ENCODE peak calls at places on chromosomes 2 and 18, in four cellular contexts. One of them, this sample, is unnamed.
A peak's percentile ranks its signal among the peaks of the same experiment; 100 is the strongest.

GRCh38 chr2:85760371-85760770 is 6.6 kb downstream of the ATOH8 start:
- DNase-seq in HCT116: no peak
- DNase-seq in stomach: no peak
- DNase-seq in breast epithelium: no peak
- DNase-seq in this sample: no peak

GRCh38 chr2:2901384-2902345 is 476.0 kb downstream of the EIPR1 start:
- DNase-seq in HCT116: no peak
- DNase-seq in stomach: no peak
- DNase-seq in breast epithelium: no peak
- DNase-seq in this sample: no peak

GRCh38 chr2:30766666-30767065 is 40.6 kb downstream of the CAPN13 start:
- DNase-seq in HCT116: no peak
- DNase-seq in stomach: peak; percentile 4
- DNase-seq in breast epithelium: no peak
- DNase-seq in this sample: no peak

GRCh38 chr18:70469916-70470315 is 181.1 kb downstream of the SOCS6 start:
- DNase-seq in HCT116: no peak
- DNase-seq in stomach: no peak
- DNase-seq in breast epithelium: no peak
- DNase-seq in this sample: no peak

GRCh38 chr2:202542142-202542541 is 92.6 kb upstream of the FAM117B start:
- DNase-seq in HCT116: no peak
- DNase-seq in stomach: no peak
- DNase-seq in breast epithelium: no peak
- DNase-seq in this sample: no peak

GRCh38 chr2:180647651-180648050 is 332.8 kb upstream of the UBE2E3 start:
- DNase-seq in HCT116: no peak
- DNase-seq in stomach: no peak
- DNase-seq in breast epithelium: no peak
- DNase-seq in this sample: no peak

GRCh38 chr2:32064021-32064678 is 794 bp downstream of the SPAST start:
- DNase-seq in HCT116: no peak
- DNase-seq in stomach: no peak
- DNase-seq in breast epithelium: no peak
- DNase-seq in this sample: peak; percentile 67

GRCh38 chr2:39437522-39438296 is 624 bp upstream of the MAP4K3 start:
- DNase-seq in HCT116: peak; percentile 63
- DNase-seq in stomach: peak; percentile 64
- DNase-seq in breast epithelium: peak; percentile 35
- DNase-seq in this sample: peak; percentile 70

GRCh38 chr2:19337202-19337601 is 21.2 kb downstream of the OSR1 start:
- DNase-seq in HCT116: no peak
- DNase-seq in stomach: no peak
- DNase-seq in breast epithelium: no peak
- DNase-seq in this sample: no peak

GRCh38 chr18:3794537-3795348 is 344.8 kb downstream of the TGIF1 start:
- DNase-seq in HCT116: no peak
- DNase-seq in stomach: peak; percentile 79
- DNase-seq in breast epithelium: no peak
- DNase-seq in this sample: no peak

GRCh38 chr2:105323117-105323516 is 6.4 kb downstream of the TGFBRAP1 start:
- DNase-seq in HCT116: no peak
- DNase-seq in stomach: no peak
- DNase-seq in breast epithelium: no peak
- DNase-seq in this sample: no peak

GRCh38 chr2:105328281-105329196 is 996 bp downstream of the TGFBRAP1 start:
- DNase-seq in HCT116: no peak
- DNase-seq in stomach: peak; percentile 43
- DNase-seq in breast epithelium: no peak
- DNase-seq in this sample: peak; percentile 67

GRCh38 chr2:105327690-105328089 is 1.8 kb downstream of the TGFBRAP1 start:
- DNase-seq in HCT116: no peak
- DNase-seq in stomach: no peak
- DNase-seq in breast epithelium: no peak
- DNase-seq in this sample: no peak

GRCh38 chr2:105324732-105325131 is 4.8 kb downstream of the TGFBRAP1 start:
- DNase-seq in HCT116: no peak
- DNase-seq in stomach: no peak
- DNase-seq in breast epithelium: peak; percentile 53
- DNase-seq in this sample: no peak

GRCh38 chr2:105325389-105325963 is 4.1 kb downstream of the TGFBRAP1 start:
- DNase-seq in HCT116: no peak
- DNase-seq in stomach: no peak
- DNase-seq in breast epithelium: no peak
- DNase-seq in this sample: no peak
- TF ChIP-seq POLR2A in HCT116: no peak
- TF ChIP-seq POLR2A in stomach: no peak
- TF ChIP-seq POLR2A in breast epithelium: no peak
- TF ChIP-seq POLR2A in this sample: no peak

GRCh38 chr18:10040287-10041011 is 126.6 kb downstream of the VAPA start:
- DNase-seq in HCT116: no peak
- DNase-seq in stomach: peak; percentile 23
- DNase-seq in breast epithelium: no peak
- DNase-seq in this sample: no peak
- TF ChIP-seq POLR2AphosphoS5 in HCT116: no peak
- TF ChIP-seq POLR2AphosphoS5 in stomach: no peak
- TF ChIP-seq POLR2AphosphoS5 in breast epithelium: no peak
- TF ChIP-seq POLR2AphosphoS5 in this sample: no peak

DNA sequence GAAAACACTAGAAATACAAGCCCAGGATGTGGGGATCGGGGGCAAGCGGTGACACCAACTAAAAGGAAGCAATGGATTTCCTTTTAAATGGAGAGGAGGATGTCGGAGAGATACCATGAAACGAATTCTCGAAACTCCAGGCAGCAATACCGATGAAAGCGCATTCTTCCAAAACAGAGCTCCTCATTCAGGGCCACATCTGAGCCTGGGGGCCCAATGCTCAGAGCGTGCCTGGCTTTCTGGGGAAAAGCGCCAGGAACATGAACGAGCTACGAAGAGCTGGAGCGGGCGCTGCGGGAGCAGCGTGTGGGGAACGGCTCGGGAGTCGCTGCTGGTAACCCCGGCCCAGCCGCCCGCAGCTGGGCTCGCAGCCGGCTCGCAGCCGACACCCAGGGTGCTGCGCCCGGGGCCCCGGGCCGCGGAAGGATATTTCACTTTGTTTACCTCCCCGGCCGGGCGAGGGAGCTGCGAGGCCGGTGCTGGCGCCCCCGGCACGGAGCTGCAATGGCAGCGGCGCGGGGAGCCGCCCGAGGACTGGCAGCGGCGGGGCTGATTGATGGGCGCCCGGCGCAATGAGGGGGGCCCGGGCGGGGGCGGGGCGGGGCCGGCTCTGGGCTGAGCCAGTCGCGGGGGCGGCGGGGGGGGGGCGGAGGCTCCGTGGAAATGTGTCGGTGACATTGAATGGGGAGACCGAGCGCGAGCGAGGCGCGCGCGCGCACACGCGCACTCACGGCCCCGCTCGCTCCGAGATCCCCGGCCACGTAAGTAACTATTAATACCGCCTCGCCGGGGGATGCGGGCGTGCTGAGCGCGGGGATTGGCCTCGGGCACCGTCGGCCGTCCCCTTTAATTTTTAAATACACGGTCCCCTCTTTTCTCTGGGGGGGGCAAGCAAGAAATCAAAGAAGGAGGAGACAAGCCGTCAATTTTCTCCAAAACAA is at the start of gene TRIB2:
- DNase-seq in HCT116: peak; percentile 61
- DNase-seq in stomach: peak; percentile 93
- DNase-seq in breast epithelium: peak; percentile 77
- DNase-seq in this sample: peak; percentile 92
- TF ChIP-seq POLR2A in HCT116: no peak
- TF ChIP-seq POLR2A in stomach: no peak
- TF ChIP-seq POLR2A in breast epithelium: no peak
- TF ChIP-seq POLR2A in this sample: peak; percentile 38

DNA sequence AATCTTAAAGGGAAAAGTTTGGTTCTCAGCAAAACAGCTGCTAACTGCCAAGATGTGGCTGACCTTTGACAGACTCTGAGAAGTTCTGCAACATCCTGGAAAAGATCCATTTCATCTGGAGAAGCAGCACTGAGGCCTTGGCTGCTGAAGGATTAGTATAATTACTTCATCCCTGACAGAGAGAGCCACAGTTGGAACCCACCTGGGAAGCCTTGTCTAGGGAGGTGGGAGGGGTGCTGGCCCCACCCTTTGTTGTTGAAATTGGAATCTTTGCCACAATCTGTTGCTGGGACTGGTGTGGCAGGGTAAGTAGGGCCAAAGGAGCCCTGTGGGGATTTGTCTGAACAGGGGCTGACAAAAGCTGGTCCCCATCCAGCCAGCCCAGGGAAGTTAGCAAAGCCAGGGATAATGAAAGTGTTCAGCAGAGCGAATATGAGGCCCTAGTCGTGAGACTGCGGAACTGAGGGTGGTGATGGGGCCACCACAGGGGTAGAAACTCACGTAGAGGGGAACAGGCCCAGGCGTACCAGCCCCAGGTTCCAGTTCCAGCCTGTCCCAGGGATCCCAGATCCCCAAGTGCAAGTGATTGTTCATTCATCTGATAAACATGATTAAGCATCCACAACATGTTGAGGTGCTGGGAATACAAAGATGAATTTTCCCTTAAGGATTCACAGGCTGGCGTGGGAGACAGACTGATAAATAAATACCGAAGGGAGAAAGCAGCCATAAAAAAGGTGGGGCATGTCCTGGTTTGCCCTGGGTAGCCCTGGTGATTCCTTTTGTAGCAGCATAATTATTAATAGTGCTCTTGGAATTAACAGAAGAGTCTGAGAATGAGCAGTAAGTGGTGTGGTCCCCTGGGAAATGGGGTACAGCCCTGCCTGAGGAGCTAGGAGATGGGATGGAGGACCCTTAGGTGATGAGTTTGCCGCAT is 60.0 kb downstream of the MYO1B start:
- DNase-seq in HCT116: no peak
- DNase-seq in stomach: no peak
- DNase-seq in breast epithelium: peak; percentile 34
- DNase-seq in this sample: peak; percentile 85
- TF ChIP-seq POLR2AphosphoS5 in HCT116: no peak
- TF ChIP-seq POLR2AphosphoS5 in stomach: peak; percentile 20
- TF ChIP-seq POLR2AphosphoS5 in breast epithelium: peak; percentile 46
- TF ChIP-seq POLR2AphosphoS5 in this sample: no peak

GRCh38 chr2:240588006-240588655 is 1.6 kb downstream of the CAPN10 start:
- DNase-seq in HCT116: no peak
- DNase-seq in stomach: no peak
- DNase-seq in breast epithelium: no peak
- DNase-seq in this sample: peak; percentile 60

GRCh38 chr2:240585681-240586197 is 795 bp upstream of the CAPN10 start:
- DNase-seq in HCT116: no peak
- DNase-seq in stomach: no peak
- DNase-seq in breast epithelium: no peak
- DNase-seq in this sample: peak; percentile 64

GRCh38 chr2:240585101-240585500 is 1.4 kb upstream of the CAPN10 start:
- DNase-seq in HCT116: no peak
- DNase-seq in stomach: no peak
- DNase-seq in breast epithelium: no peak
- DNase-seq in this sample: peak; percentile 46

GRCh38 chr2:240586919-240587800 is 626 bp downstream of the CAPN10 start:
- DNase-seq in HCT116: no peak
- DNase-seq in stomach: peak; percentile 51
- DNase-seq in breast epithelium: no peak
- DNase-seq in this sample: peak; percentile 75

GRCh38 chr2:240586198-240586918 is at the start of gene CAPN10:
- DNase-seq in HCT116: peak; percentile 86
- DNase-seq in stomach: peak; percentile 99
- DNase-seq in breast epithelium: peak; percentile 97
- DNase-seq in this sample: peak; percentile 99
- TF ChIP-seq POLR2A in HCT116: no peak
- TF ChIP-seq POLR2A in stomach: no peak
- TF ChIP-seq POLR2A in breast epithelium: no peak
- TF ChIP-seq POLR2A in this sample: peak; percentile 50

GRCh38 chr2:95297088-95297487 is at the start of gene KCNIP3:
- DNase-seq in HCT116: no peak
- DNase-seq in stomach: peak; percentile 61
- DNase-seq in breast epithelium: no peak
- DNase-seq in this sample: no peak
- TF ChIP-seq POLR2AphosphoS5 in HCT116: no peak
- TF ChIP-seq POLR2AphosphoS5 in stomach: no peak
- TF ChIP-seq POLR2AphosphoS5 in breast epithelium: no peak
- TF ChIP-seq POLR2AphosphoS5 in this sample: no peak

DNA sequence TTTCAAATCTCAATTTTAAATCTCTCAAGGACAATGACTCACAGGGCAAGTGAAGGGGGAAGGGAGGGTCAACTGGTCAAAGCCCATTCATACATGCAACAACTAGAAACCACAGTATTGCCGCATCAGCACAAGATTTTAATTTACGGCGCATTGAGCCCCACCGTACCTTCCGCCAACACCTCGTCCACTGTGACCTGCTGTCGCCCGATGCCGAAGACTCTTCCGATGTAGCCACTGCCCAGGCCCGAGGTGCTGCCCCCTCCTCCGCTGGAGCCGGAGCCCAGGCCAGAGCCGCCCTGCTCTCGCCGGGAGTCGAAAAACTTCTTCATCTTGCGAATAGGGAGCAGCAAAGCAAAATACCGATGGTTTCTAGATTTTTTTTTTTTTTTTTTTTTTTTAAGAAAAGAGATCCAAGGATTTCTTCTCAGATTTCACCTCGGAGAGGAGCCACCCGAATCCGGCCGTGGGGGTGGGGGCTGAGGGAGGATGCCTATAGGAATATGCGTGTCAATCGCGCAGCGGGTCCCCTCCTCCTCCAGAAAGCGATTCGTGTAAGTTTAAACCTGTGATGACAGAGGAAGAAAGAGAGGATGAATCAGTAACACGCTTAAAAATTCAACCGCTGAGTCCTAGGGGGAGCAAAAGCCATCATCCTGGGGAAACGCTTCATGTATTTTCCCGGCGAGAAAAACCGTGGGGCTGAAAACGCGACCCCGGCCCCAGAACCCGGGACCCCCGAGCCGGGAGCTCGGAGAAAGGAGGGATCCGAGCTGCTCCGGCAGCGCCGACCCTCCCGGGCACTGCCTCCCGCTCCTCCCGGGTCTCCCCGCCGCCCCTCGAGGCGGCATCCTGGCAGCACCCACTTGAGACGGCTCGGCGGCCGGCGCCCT is 584 bp downstream of the AAK1 start:
- DNase-seq in HCT116: no peak
- DNase-seq in stomach: no peak
- DNase-seq in breast epithelium: peak; percentile 33
- DNase-seq in this sample: peak; percentile 76
- TF ChIP-seq POLR2A in HCT116: no peak
- TF ChIP-seq POLR2A in stomach: no peak
- TF ChIP-seq POLR2A in breast epithelium: no peak
- TF ChIP-seq POLR2A in this sample: no peak